ENCODE peak calls at places on chromosomes 4 and X, in eight cellular contexts. O, N, Y, P, K, H, Z and I are unnamed samples.

GRCh38 chr4:1748465-1748995 is 27.2 kb downstream of the TACC3 start:
- DNase-seq in H (no peak), P (peak; percentile 89), K (peak; percentile 80), N (peak; percentile 91), O (peak; percentile 92), Y (no peak), Z (no peak), I (peak; percentile 73)

GRCh38 chr4:158292156-158292555 is 81.9 kb downstream of the TMEM144 start:
- DNase-seq in Y (no peak), N (no peak), P (peak; percentile 37), O (no peak), H (no peak), Z (no peak), K (no peak), I (no peak)

GRCh38 chr4:41360911-41361830 is 104.4 kb downstream of the UCHL1 start:
- DNase-seq in K (no peak), H (peak; percentile 30), Y (no peak), P (peak; percentile 74), O (peak; percentile 53), Z (no peak), N (peak; percentile 58), I (no peak)

GRCh38 chr4:10173039-10173753 is 56.6 kb upstream of the WDR1 start:
- DNase-seq in K (no peak), Y (no peak), N (no peak), O (peak; percentile 65), P (no peak), Z (no peak), H (no peak), I (no peak)

GRCh38 chrX:16739574-16739973 is 20.2 kb downstream of the SYAP1 start:
- DNase-seq in K (no peak), O (no peak), H (no peak), P (no peak), Y (no peak), N (no peak), Z (no peak), I (no peak)

GRCh38 chr4:123661080-123661737 is 264.6 kb downstream of the SPRY1 start:
- DNase-seq in O (peak; percentile 22), H (no peak), Y (no peak), K (no peak), N (no peak), P (no peak), Z (no peak), I (no peak)

GRCh38 chrX:41559662-41560061 is 112.5 kb downstream of the NYX start:
- DNase-seq in Y (no peak), O (peak; percentile 24), Z (peak; percentile 33), H (no peak), P (no peak), N (no peak), K (no peak), I (no peak)

GRCh38 chrX:24294619-24295018 is 19.2 kb downstream of the SUPT20HL2 start:
- DNase-seq in H (peak; percentile 11), P (no peak), Y (no peak), N (peak; percentile 50), Z (no peak), K (no peak), O (peak; percentile 29), I (no peak)

GRCh38 chr4:174794706-174795105 is 34.3 kb downstream of the GLRA3 start:
- DNase-seq in Y (no peak), H (peak; percentile 8), K (no peak), Z (no peak), O (no peak), P (no peak), N (no peak), I (no peak)

GRCh38 chrX:46819136-46819535 is 17.7 kb upstream of the RP2 start:
- DNase-seq in O (no peak), Y (no peak), Z (no peak), H (no peak), K (no peak), P (no peak), N (no peak), I (no peak)

GRCh38 chrX:10633722-10634121 is 13.3 kb upstream of the MID1 start:
- DNase-seq in Y (peak; percentile 80), N (no peak), Z (peak; percentile 62), P (no peak), H (peak; percentile 6), O (peak; percentile 71), K (no peak), I (no peak)